ENCODE peak calls at places on chromosomes 16 and 17, in seven cellular contexts. N is vagina; T is MM.1S; K is activated CD8-positive, alpha-beta T cell treated with anti-CD3 and anti-CD28 coated beads, Interleukin-2, amount 10 ng/mL, durations not matched to agents 7 days and 5 days; G is activated T-cell treated with anti-CD3 and anti-CD28 coated beads, Interleukin-2, amount 50 U/mL, for 72 hours; J is T-helper 17 cell; V is G401. U is an unnamed sample.

GRCh38 chr16:57432989-57433388 is 14.2 kb downstream of the CIAPIN1 start:
- DNase-seq in V (no peak), T (no peak), K (no peak), G (no peak), N (no peak), J (no peak), U (no peak)

GRCh38 chr17:57899822-57900221 is 50.0 kb upstream of the MRPS23 start:
- DNase-seq in T (no peak), K (no peak), J (no peak), V (no peak), G (no peak), N (no peak), U (no peak)

GRCh38 chr17:81527591-81528383 is at the start of gene FSCN2:
- DNase-seq in T (no peak), N (no peak), J (no peak), V (no peak), K (no peak), G (no peak), U (peak; percentile 77)

GRCh38 chr17:29121442-29121841 is 58.8 kb downstream of the MYO18A start:
- DNase-seq in G (no peak), V (no peak), N (no peak), K (no peak), T (no peak), J (no peak), U (no peak)

GRCh38 chr16:86120201-86120981 is 221.4 kb downstream of the IRF8 start:
- DNase-seq in V (no peak), T (no peak), N (no peak), G (no peak), J (no peak), K (no peak), U (no peak)

GRCh38 chr16:22369221-22369811 is 5.1 kb downstream of the CDR2 start:
- DNase-seq in G (no peak), V (no peak), K (no peak), T (peak; percentile 59), N (no peak), J (no peak), U (no peak)

GRCh38 chr16:70250748-70251650 is 741 bp downstream of the EXOSC6 start:
- DNase-seq in V (peak; percentile 27), T (peak; percentile 36), J (no peak), N (no peak), G (peak; percentile 68), K (peak; percentile 50), U (peak; percentile 59)

GRCh38 chr17:47731396-47731795 is 1.6 kb upstream of the TBX21 start:
- DNase-seq in J (no peak), V (no peak), G (no peak), T (no peak), K (no peak), N (no peak), U (no peak)

GRCh38 chr17:39981207-39982068 is 831 bp downstream of the PSMD3 start:
- DNase-seq in J (no peak), N (no peak), K (no peak), T (no peak), G (no peak), V (no peak), U (no peak)

GRCh38 chr16:75109732-75110243 is 6.8 kb downstream of the LDHD start:
- DNase-seq in G (peak; percentile 35), V (peak; percentile 64), K (no peak), T (no peak), J (no peak), N (peak; percentile 77), U (no peak)

GRCh38 chr16:67105251-67105650 is 4.5 kb upstream of the PHAF1 start:
- DNase-seq in V (no peak), K (no peak), T (no peak), N (no peak), G (no peak), J (no peak), U (no peak)

GRCh38 chr17:63222655-63223054 is 223.5 kb downstream of the CYB561 start:
- DNase-seq in N (no peak), V (no peak), T (peak; percentile 11), G (peak; percentile 22), J (no peak), K (no peak), U (no peak)

GRCh38 chr16:72124761-72125634 is 31.4 kb downstream of the DHX38 start:
- DNase-seq in K (peak; percentile 76), V (peak; percentile 69), G (peak; percentile 64), T (peak; percentile 62), N (peak; percentile 84), J (peak; percentile 37), U (peak; percentile 77)

GRCh38 chr16:11316331-11317015 is 28.8 kb upstream of the RMI2 start:
- DNase-seq in J (no peak), N (no peak), G (no peak), K (no peak), V (no peak), T (no peak), U (no peak)

GRCh38 chr17:46962374-46962790 is 16.7 kb downstream of the RPRML start:
- DNase-seq in V (no peak), T (no peak), G (no peak), J (no peak), K (no peak), N (no peak), U (no peak)

GRCh38 chr16:75131081-75131480 is 14.5 kb upstream of the LDHD start:
- DNase-seq in G (no peak), K (no peak), J (no peak), T (no peak), V (no peak), N (no peak), U (no peak)

GRCh38 chr17:77425791-77426641 is 285.2 kb downstream of the SEC14L1 start:
- DNase-seq in G (no peak), J (no peak), N (no peak), T (no peak), V (peak; percentile 89), K (peak; percentile 61), U (no peak)

GRCh38 chr17:5198472-5198871 is 6.8 kb upstream of the ZNF594 start:
- DNase-seq in N (no peak), G (no peak), K (no peak), T (no peak), J (no peak), V (no peak), U (no peak)

GRCh38 chr17:37698856-37699255 is 46.0 kb downstream of the HNF1B start:
- DNase-seq in K (no peak), G (no peak), T (no peak), J (no peak), N (no peak), V (no peak), U (no peak)

GRCh38 chr17:3035256-3035967 is 28.0 kb downstream of the OR1D5 start:
- DNase-seq in T (no peak), K (no peak), N (peak; percentile 85), J (no peak), G (no peak), V (no peak), U (no peak)